ENCODE peak calls at places on chromosome 12, in nine cellular contexts. One of them, this sample, is unnamed. For H3K4me1, the result is how much of the 10 kb centered on the place peaks cover.

GRCh38 chr12:104458645-104459555 is 2.2 kb downstream of the CHST11 start:
- DNase-seq in IMR-90: no peak
- DNase-seq in CD8-positive, alpha-beta memory T cell: no peak
- DNase-seq in SK-N-SH: peak
- DNase-seq in left ventricle myocardium inferior: peak
- DNase-seq in A549: no peak
- DNase-seq in CD4-positive, CD25-positive, alpha-beta regulatory T cell: peak
- DNase-seq in GM23338: peak
- DNase-seq in PC-3: no peak
- DNase-seq in this sample: no peak

GRCh38 chr12:98002887-98003493 is 512.4 kb upstream of the TMPO start:
- DNase-seq in IMR-90: peak
- DNase-seq in CD8-positive, alpha-beta memory T cell: no peak
- DNase-seq in SK-N-SH: peak
- DNase-seq in left ventricle myocardium inferior: no peak
- DNase-seq in A549: peak
- DNase-seq in CD4-positive, CD25-positive, alpha-beta regulatory T cell: peak
- DNase-seq in GM23338: peak
- DNase-seq in PC-3: peak
- DNase-seq in this sample: peak

GRCh38 chr12:43315961-43316360 is 236.0 kb downstream of the ADAMTS20 start:
- DNase-seq in IMR-90: peak
- DNase-seq in CD8-positive, alpha-beta memory T cell: no peak
- DNase-seq in SK-N-SH: peak
- DNase-seq in left ventricle myocardium inferior: no peak
- DNase-seq in A549: no peak
- DNase-seq in CD4-positive, CD25-positive, alpha-beta regulatory T cell: no peak
- DNase-seq in GM23338: no peak
- DNase-seq in PC-3: no peak
- DNase-seq in this sample: no peak

GRCh38 chr12:56999456-56999855 is 6.9 kb downstream of the ZBTB39 start:
- DNase-seq in IMR-90: no peak
- DNase-seq in CD8-positive, alpha-beta memory T cell: no peak
- DNase-seq in SK-N-SH: no peak
- DNase-seq in left ventricle myocardium inferior: no peak
- DNase-seq in A549: no peak
- DNase-seq in CD4-positive, CD25-positive, alpha-beta regulatory T cell: no peak
- DNase-seq in GM23338: no peak
- DNase-seq in PC-3: peak
- DNase-seq in this sample: no peak

GRCh38 chr12:104873374-104873773 is 84.7 kb downstream of the SLC41A2 start:
- DNase-seq in IMR-90: peak
- DNase-seq in CD8-positive, alpha-beta memory T cell: no peak
- DNase-seq in SK-N-SH: no peak
- DNase-seq in left ventricle myocardium inferior: no peak
- DNase-seq in A549: peak
- DNase-seq in CD4-positive, CD25-positive, alpha-beta regulatory T cell: no peak
- DNase-seq in GM23338: no peak
- DNase-seq in PC-3: peak
- DNase-seq in this sample: no peak

GRCh38 chr12:114682101-114682919 is 1.7 kb downstream of the TBX3 start:
- DNase-seq in IMR-90: no peak
- DNase-seq in CD8-positive, alpha-beta memory T cell: no peak
- DNase-seq in SK-N-SH: no peak
- DNase-seq in left ventricle myocardium inferior: no peak
- DNase-seq in A549: no peak
- DNase-seq in CD4-positive, CD25-positive, alpha-beta regulatory T cell: no peak
- DNase-seq in GM23338: peak
- DNase-seq in PC-3: peak
- DNase-seq in this sample: no peak

GRCh38 chr12:22828059-22828458 is 203.1 kb downstream of the ETNK1 start:
- DNase-seq in IMR-90: no peak
- DNase-seq in CD8-positive, alpha-beta memory T cell: no peak
- DNase-seq in SK-N-SH: no peak
- DNase-seq in left ventricle myocardium inferior: no peak
- DNase-seq in A549: no peak
- DNase-seq in CD4-positive, CD25-positive, alpha-beta regulatory T cell: no peak
- DNase-seq in GM23338: no peak
- DNase-seq in PC-3: peak
- DNase-seq in this sample: no peak

GRCh38 chr12:59425798-59426197 is 170.0 kb upstream of the SLC16A7 start:
- DNase-seq in IMR-90: no peak
- DNase-seq in CD8-positive, alpha-beta memory T cell: no peak
- DNase-seq in SK-N-SH: no peak
- DNase-seq in left ventricle myocardium inferior: no peak
- DNase-seq in A549: no peak
- DNase-seq in CD4-positive, CD25-positive, alpha-beta regulatory T cell: no peak
- DNase-seq in GM23338: no peak
- DNase-seq in PC-3: no peak
- DNase-seq in this sample: no peak

GRCh38 chr12:5428332-5429221 is 3.3 kb upstream of the NTF3 start:
- DNase-seq in IMR-90: peak
- DNase-seq in CD8-positive, alpha-beta memory T cell: no peak
- DNase-seq in SK-N-SH: peak
- DNase-seq in left ventricle myocardium inferior: no peak
- DNase-seq in A549: no peak
- DNase-seq in CD4-positive, CD25-positive, alpha-beta regulatory T cell: no peak
- DNase-seq in GM23338: peak
- DNase-seq in PC-3: peak
- DNase-seq in this sample: no peak

GRCh38 chr12:5433081-5433839 is 1.4 kb downstream of the NTF3 start:
- DNase-seq in IMR-90: peak
- DNase-seq in CD8-positive, alpha-beta memory T cell: no peak
- DNase-seq in SK-N-SH: no peak
- DNase-seq in left ventricle myocardium inferior: no peak
- DNase-seq in A549: no peak
- DNase-seq in CD4-positive, CD25-positive, alpha-beta regulatory T cell: no peak
- DNase-seq in GM23338: peak
- DNase-seq in PC-3: no peak
- DNase-seq in this sample: no peak

GRCh38 chr12:5432011-5432400 is at the start of gene NTF3:
- DNase-seq in IMR-90: peak
- DNase-seq in CD8-positive, alpha-beta memory T cell: no peak
- DNase-seq in SK-N-SH: peak
- DNase-seq in left ventricle myocardium inferior: peak
- DNase-seq in A549: no peak
- DNase-seq in CD4-positive, CD25-positive, alpha-beta regulatory T cell: no peak
- DNase-seq in GM23338: peak
- DNase-seq in PC-3: no peak
- DNase-seq in this sample: no peak

GRCh38 chr12:5429741-5430557 is 2.0 kb upstream of the NTF3 start:
- DNase-seq in IMR-90: no peak
- DNase-seq in CD8-positive, alpha-beta memory T cell: no peak
- DNase-seq in SK-N-SH: no peak
- DNase-seq in left ventricle myocardium inferior: no peak
- DNase-seq in A549: no peak
- DNase-seq in CD4-positive, CD25-positive, alpha-beta regulatory T cell: no peak
- DNase-seq in GM23338: peak
- DNase-seq in PC-3: no peak
- DNase-seq in this sample: no peak

DNA sequence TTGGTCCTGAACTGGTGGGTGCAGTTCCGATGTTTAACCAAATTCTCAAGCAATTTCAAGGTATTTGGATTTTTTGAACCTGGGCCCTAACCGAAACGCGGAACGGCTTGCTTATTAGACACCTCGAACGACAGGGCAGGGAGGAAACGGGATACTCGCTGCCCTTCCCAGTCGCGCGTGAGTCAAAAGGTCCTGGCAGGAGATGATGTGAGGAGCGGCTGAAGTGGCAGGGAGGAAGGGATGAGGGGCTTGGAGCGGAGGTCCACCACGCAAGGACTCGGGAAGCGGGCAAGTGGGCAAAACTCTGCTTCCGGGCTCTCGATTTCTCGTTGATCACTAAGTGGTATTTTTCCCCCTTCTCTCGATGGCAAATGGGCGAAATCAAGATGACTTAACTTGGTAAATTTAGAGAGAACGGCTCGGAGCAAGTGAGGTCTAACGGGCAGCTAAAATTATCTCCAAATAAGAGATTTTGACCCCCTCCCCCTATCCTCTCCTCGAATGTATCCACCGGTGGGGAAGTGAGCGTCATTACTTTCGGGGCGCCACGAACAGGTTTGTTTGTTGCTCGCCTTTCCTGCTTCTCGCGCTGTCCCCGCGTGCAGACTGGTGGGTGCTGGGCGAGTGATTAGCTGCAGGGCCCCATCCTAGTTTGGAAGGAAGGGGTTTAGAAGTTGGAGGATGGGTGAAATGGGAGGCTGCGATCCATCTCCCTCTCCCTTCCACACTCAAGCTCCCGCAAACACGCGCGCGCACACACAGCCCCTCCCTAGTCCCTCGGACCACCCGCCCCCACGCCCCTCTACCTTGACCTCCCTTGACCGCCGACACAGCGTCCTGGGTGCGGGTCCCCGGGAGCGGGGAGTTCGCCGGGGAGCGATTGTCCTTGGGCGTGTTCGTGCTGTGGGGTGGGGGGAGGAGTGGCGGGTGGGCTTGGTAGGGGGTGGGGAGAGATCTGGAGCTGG is 987 bp upstream of the NTF3 start:
- DNase-seq in IMR-90: peak
- DNase-seq in CD8-positive, alpha-beta memory T cell: no peak
- DNase-seq in SK-N-SH: peak
- DNase-seq in left ventricle myocardium inferior: no peak
- DNase-seq in A549: no peak
- DNase-seq in CD4-positive, CD25-positive, alpha-beta regulatory T cell: no peak
- DNase-seq in GM23338: peak
- DNase-seq in PC-3: no peak
- DNase-seq in this sample: no peak
- H3K4me3 ChIP-seq in IMR-90: peak
- H3K4me3 ChIP-seq in CD8-positive, alpha-beta memory T cell: no peak
- H3K4me3 ChIP-seq in SK-N-SH: no peak
- H3K4me3 ChIP-seq in left ventricle myocardium inferior: peak
- H3K4me3 ChIP-seq in A549: no peak
- H3K4me3 ChIP-seq in CD4-positive, CD25-positive, alpha-beta regulatory T cell: no peak
- H3K4me3 ChIP-seq in GM23338: peak
- H3K4me3 ChIP-seq in PC-3: no peak
- H3K4me3 ChIP-seq in this sample: no peak

DNA sequence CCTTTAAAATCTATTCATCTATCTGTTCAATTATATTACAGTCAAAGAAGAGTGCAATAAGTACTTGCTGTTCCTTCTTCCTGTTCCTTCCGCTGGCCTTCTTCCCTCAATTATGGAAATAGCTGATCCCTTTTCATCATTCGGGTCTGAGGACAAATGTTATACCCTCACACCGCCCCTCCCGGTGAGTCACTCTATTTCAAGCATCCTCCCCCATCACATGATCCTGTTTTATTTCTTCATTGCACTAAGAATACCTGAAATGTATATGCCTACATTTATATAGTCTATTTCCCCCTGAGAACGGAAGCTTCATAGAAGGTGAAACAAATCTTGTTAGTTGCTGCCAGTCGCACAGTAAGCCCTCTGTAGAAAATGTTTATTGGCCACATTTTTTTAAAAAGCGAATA is 2.5 kb downstream of the SLC38A1 start:
- DNase-seq in IMR-90: peak
- DNase-seq in CD8-positive, alpha-beta memory T cell: no peak
- DNase-seq in SK-N-SH: peak
- DNase-seq in left ventricle myocardium inferior: no peak
- DNase-seq in A549: peak
- DNase-seq in CD4-positive, CD25-positive, alpha-beta regulatory T cell: peak
- DNase-seq in GM23338: peak
- DNase-seq in PC-3: peak
- DNase-seq in this sample: no peak
- H3K27ac ChIP-seq in IMR-90: peak
- H3K27ac ChIP-seq in CD8-positive, alpha-beta memory T cell: peak
- H3K27ac ChIP-seq in SK-N-SH: peak
- H3K27ac ChIP-seq in left ventricle myocardium inferior: peak
- H3K27ac ChIP-seq in A549: peak
- H3K27ac ChIP-seq in CD4-positive, CD25-positive, alpha-beta regulatory T cell: peak
- H3K27ac ChIP-seq in GM23338: peak
- H3K27ac ChIP-seq in PC-3: peak
- H3K27ac ChIP-seq in this sample: peak

DNA sequence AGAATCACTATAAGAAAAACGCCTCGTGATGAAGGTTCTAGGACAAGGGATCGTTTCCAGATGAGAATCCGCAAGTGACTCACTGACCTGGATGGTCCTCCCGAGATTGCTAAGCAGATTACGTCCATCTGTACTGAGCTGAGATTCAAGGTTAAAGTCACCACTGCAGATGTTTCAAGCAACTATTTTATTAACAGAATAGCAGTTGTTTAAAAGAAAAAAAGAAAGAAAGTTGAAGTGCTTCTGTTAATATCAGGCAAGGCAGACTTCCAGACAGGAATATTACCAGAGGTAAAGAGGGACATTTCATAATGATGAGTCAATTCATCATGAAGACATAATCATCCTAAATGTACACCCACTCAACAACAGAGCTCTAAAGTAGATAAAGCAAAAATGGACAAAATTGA is 17.9 kb downstream of the PXN start:
- DNase-seq in IMR-90: peak
- DNase-seq in CD8-positive, alpha-beta memory T cell: no peak
- DNase-seq in SK-N-SH: no peak
- DNase-seq in left ventricle myocardium inferior: no peak
- DNase-seq in A549: peak
- DNase-seq in CD4-positive, CD25-positive, alpha-beta regulatory T cell: no peak
- DNase-seq in GM23338: no peak
- DNase-seq in PC-3: peak
- DNase-seq in this sample: no peak
- H3K4me1 ChIP-seq in IMR-90: under half
- H3K4me1 ChIP-seq in CD8-positive, alpha-beta memory T cell: half or more
- H3K4me1 ChIP-seq in SK-N-SH: under half
- H3K4me1 ChIP-seq in left ventricle myocardium inferior: half or more
- H3K4me1 ChIP-seq in A549: half or more
- H3K4me1 ChIP-seq in CD4-positive, CD25-positive, alpha-beta regulatory T cell: half or more
- H3K4me1 ChIP-seq in GM23338: under half
- H3K4me1 ChIP-seq in PC-3: under half
- H3K4me1 ChIP-seq in this sample: under half

GRCh38 chr12:128795530-128796361 is 28.0 kb downstream of the SLC15A4 start:
- DNase-seq in IMR-90: no peak
- DNase-seq in CD8-positive, alpha-beta memory T cell: no peak
- DNase-seq in SK-N-SH: no peak
- DNase-seq in left ventricle myocardium inferior: no peak
- DNase-seq in A549: no peak
- DNase-seq in CD4-positive, CD25-positive, alpha-beta regulatory T cell: no peak
- DNase-seq in GM23338: no peak
- DNase-seq in PC-3: no peak
- DNase-seq in this sample: no peak

GRCh38 chr12:128796439-128797118 is 27.2 kb downstream of the SLC15A4 start:
- DNase-seq in IMR-90: no peak
- DNase-seq in CD8-positive, alpha-beta memory T cell: no peak
- DNase-seq in SK-N-SH: no peak
- DNase-seq in left ventricle myocardium inferior: no peak
- DNase-seq in A549: no peak
- DNase-seq in CD4-positive, CD25-positive, alpha-beta regulatory T cell: no peak
- DNase-seq in GM23338: no peak
- DNase-seq in PC-3: no peak
- DNase-seq in this sample: no peak

GRCh38 chr12:128797119-128798118 is 26.3 kb downstream of the SLC15A4 start:
- DNase-seq in IMR-90: peak
- DNase-seq in CD8-positive, alpha-beta memory T cell: no peak
- DNase-seq in SK-N-SH: no peak
- DNase-seq in left ventricle myocardium inferior: no peak
- DNase-seq in A549: no peak
- DNase-seq in CD4-positive, CD25-positive, alpha-beta regulatory T cell: peak
- DNase-seq in GM23338: no peak
- DNase-seq in PC-3: peak
- DNase-seq in this sample: no peak

GRCh38 chr12:128800606-128801005 is 23.2 kb downstream of the SLC15A4 start:
- DNase-seq in IMR-90: no peak
- DNase-seq in CD8-positive, alpha-beta memory T cell: no peak
- DNase-seq in SK-N-SH: no peak
- DNase-seq in left ventricle myocardium inferior: no peak
- DNase-seq in A549: no peak
- DNase-seq in CD4-positive, CD25-positive, alpha-beta regulatory T cell: no peak
- DNase-seq in GM23338: no peak
- DNase-seq in PC-3: peak
- DNase-seq in this sample: no peak

GRCh38 chr12:128798543-128799341 is 25.0 kb downstream of the SLC15A4 start:
- DNase-seq in IMR-90: no peak
- DNase-seq in CD8-positive, alpha-beta memory T cell: no peak
- DNase-seq in SK-N-SH: no peak
- DNase-seq in left ventricle myocardium inferior: no peak
- DNase-seq in A549: no peak
- DNase-seq in CD4-positive, CD25-positive, alpha-beta regulatory T cell: peak
- DNase-seq in GM23338: no peak
- DNase-seq in PC-3: peak
- DNase-seq in this sample: no peak
- H3K4me3 ChIP-seq in IMR-90: no peak
- H3K4me3 ChIP-seq in CD8-positive, alpha-beta memory T cell: no peak
- H3K4me3 ChIP-seq in SK-N-SH: no peak
- H3K4me3 ChIP-seq in left ventricle myocardium inferior: no peak
- H3K4me3 ChIP-seq in A549: no peak
- H3K4me3 ChIP-seq in CD4-positive, CD25-positive, alpha-beta regulatory T cell: no peak
- H3K4me3 ChIP-seq in GM23338: no peak
- H3K4me3 ChIP-seq in PC-3: no peak
- H3K4me3 ChIP-seq in this sample: no peak